ENCODE peak calls at places on chromosomes 16 and 17, in nine cellular contexts. Z, R, K, C, V, M, A, Q and N are unnamed samples. For H3K4me1, the result is how much of the 10 kb centered on the place peaks cover.

GRCh38 chr17:51046527-51047384 is 73.9 kb downstream of the SPAG9 start:
- DNase-seq in Q (no peak), A (no peak), C (no peak), R (no peak), M (no peak), K (peak), Z (no peak), V (peak), N (no peak)

GRCh38 chr17:28698253-28698941 is 13.3 kb downstream of the PROCA1 start:
- DNase-seq in V (no peak), C (peak), M (no peak), A (no peak), R (peak), Z (no peak), Q (no peak), K (no peak), N (no peak)

GRCh38 chr17:7064248-7064647 is 15.8 kb downstream of the CLEC10A start:
- DNase-seq in K (no peak), M (no peak), V (no peak), C (no peak), Z (no peak), R (no peak), A (no peak), Q (peak), N (no peak)

GRCh38 chr17:76989519-76989918 is 121.3 kb downstream of the MGAT5B start:
- DNase-seq in Z (no peak), Q (no peak), R (no peak), K (no peak), A (no peak), C (no peak), M (peak), V (no peak), N (no peak)

GRCh38 chr17:35877345-35878029 is 2.7 kb downstream of the CCL5 start:
- DNase-seq in R (no peak), V (no peak), K (no peak), M (no peak), A (no peak), Q (no peak), Z (no peak), C (no peak), N (no peak)

GRCh38 chr16:3274490-3274889 is 8.8 kb upstream of the ZNF263 start:
- DNase-seq in A (no peak), C (no peak), Q (no peak), Z (peak), M (no peak), K (no peak), R (no peak), V (no peak), N (no peak)

GRCh38 chr17:4998027-4998665 is 396 bp downstream of the KIF1C start:
- DNase-seq in R (peak), C (peak), M (peak), A (no peak), Z (no peak), V (peak), K (no peak), Q (peak), N (peak)

GRCh38 chr17:30236807-30237206 is 1.3 kb upstream of the SLC6A4 start:
- DNase-seq in V (peak), Q (peak), M (peak), Z (no peak), K (peak), R (peak), A (no peak), C (no peak), N (peak)

GRCh38 chr16:72787519-72788268 is 260.2 kb downstream of the ZFHX3 start:
- DNase-seq in C (peak), Z (no peak), A (peak), V (peak), R (no peak), Q (peak), M (peak), K (peak), N (peak)

GRCh38 chr17:21287703-21288449 is 3.4 kb downstream of the MAP2K3 start:
- DNase-seq in C (peak), K (peak), Z (peak), V (peak), M (peak), R (peak), A (peak), Q (peak), N (peak)

GRCh38 chr16:12093902-12094301 is 117.4 kb downstream of the SNX29 start:
- DNase-seq in M (no peak), A (no peak), Z (no peak), K (no peak), R (no peak), C (no peak), Q (no peak), V (no peak), N (no peak)

GRCh38 chr16:12096828-12097522 is 120.4 kb downstream of the SNX29 start:
- DNase-seq in A (no peak), M (peak), R (no peak), Q (no peak), V (no peak), K (no peak), C (no peak), Z (no peak), N (no peak)

GRCh38 chr16:12094537-12095265 is 118.2 kb downstream of the SNX29 start:
- DNase-seq in M (peak), Q (no peak), A (no peak), Z (no peak), K (no peak), R (no peak), C (no peak), V (no peak), N (no peak)

GRCh38 chr16:12096162-12096781 is 119.7 kb downstream of the SNX29 start:
- DNase-seq in V (peak), C (no peak), A (no peak), Q (no peak), Z (no peak), K (no peak), R (no peak), M (peak), N (no peak)

DNA sequence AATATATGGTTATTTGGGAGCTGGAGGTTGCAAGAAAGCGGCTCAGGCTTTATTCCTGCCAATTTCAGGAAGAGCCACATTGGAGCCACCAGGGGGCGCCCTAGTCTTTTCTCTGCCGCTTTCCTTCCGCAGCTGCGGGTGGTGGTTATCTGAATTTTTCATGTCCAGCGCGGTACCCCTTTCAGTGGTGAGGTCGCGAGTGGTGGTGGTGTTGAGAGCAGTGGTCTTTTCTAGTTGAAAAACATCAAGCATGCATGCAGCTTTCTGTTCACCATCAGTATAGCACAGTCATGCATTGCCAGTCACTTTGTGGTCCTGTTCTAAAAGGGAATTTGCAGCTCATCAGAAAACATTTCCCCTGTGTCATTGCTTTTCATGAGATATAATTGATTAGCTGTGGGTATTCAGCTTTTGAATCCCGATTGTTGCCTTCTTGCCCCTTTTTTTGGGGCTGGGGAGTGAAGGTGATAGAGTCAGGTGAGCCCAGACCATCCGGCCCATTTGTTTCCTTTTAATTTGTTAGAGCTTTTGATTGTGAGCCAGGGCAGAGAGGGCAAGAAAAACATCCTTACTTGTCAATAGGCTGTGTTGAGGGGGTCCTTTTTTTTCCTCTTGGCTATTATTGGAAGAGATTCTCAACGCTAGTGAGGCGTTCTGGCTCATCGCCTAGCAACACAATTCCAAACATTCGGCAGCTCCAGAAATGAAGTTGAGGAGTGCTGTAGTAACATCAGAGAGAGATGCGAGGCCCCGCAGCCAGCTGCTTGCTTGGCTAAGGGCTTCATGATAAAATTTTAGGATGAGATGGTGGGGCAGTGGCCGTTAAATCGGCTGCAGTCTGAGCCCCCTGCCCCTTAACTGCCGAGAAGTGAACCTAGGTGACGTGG is 119.0 kb downstream of the SNX29 start:
- DNase-seq in C (no peak), K (peak), R (peak), V (peak), M (peak), A (no peak), Z (no peak), Q (peak), N (peak)
- H3K4me1 ChIP-seq in C (under half), K (under half), R (under half), V (under half), M (under half), A (under half), Z (under half), Q (under half), N (under half)

DNA sequence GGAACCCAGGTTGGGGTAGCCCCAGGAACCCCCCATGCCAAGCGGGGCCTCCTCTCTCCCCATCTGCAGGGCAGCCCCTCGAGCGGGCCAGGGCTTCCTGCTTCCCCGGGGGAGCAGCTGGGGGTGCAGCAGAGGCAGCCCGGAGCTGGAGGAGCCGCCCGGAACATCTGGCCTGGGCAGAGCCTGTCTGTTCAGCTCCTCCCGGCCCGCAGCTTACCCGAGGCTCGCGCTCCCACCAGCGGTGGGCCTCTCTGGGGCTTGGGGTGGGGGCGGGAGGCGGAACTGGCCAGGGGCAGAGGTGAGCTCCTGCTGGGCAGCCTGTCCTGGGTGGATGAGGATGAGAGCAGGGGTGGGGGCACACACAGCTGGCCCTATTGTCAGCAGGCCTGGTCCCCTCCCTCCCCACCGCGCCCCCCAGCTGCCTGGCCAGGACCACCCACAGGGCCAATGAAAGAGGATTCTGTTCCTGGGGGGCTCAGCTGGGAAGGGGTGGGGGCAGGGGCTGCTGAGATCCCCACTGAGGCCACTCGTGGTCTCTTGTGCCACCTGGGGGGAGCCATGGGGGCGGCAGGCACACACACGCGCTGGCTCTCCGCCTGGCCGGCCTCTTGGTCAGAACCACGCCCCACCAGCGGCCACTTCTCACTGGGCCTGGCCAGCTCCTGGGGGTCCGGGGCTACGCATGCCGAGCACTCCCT is 34.7 kb downstream of the BAHCC1 start:
- DNase-seq in V (peak), C (no peak), Z (no peak), R (no peak), Q (peak), A (no peak), K (no peak), M (no peak), N (no peak)
- H3K4me1 ChIP-seq in V (under half), C (under half), Z (under half), R (half or more), Q (under half), A (under half), K (under half), M (under half), N (half or more)

DNA sequence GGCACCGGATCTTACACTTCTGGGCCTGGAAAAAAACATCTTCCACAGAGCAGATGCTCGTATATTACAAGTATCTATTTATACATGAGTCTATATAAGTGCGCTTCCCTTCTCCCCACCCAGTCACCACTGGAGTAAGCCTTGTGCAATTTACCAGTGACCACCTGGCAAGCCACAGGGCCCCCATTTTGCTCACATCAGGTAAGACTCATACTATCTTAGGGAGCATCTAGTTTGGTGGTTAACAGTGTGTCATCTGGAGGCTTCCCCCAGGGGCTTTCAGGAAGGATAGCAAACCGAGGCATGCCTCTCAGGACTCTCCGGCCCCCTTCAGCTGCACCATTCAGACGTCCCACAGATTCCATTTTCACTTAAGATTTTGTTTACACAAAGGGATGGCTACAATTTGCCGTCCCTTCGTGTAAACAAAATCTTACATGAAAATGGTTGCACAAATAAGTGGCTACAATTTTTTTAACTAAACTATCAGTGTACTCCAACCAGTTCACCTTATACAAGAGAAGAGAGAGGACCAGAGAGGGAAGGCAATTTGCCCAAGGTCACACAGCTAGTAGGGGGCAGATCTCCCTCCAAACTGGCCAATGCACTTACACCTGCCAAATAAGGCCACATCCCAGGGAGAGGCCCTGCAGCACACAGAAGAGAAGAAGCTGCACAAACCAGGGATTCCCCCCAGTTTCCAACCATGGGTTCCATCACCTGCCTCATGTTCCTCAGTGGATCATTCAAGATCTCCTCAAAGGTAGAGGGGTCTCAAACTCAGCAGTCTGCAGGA is 349.7 kb downstream of the SOX9 start:
- DNase-seq in V (no peak), C (no peak), M (no peak), R (no peak), Z (no peak), A (no peak), K (no peak), Q (no peak), N (no peak)
- H3K4me1 ChIP-seq in V (under half), C (half or more), M (under half), R (half or more), Z (under half), A (under half), K (under half), Q (under half), N (under half)

GRCh38 chr16:88380099-88380498 is 2.7 kb upstream of the ZNF469 start:
- DNase-seq in A (no peak), K (no peak), Q (no peak), M (no peak), C (no peak), Z (no peak), V (no peak), R (no peak), N (peak)
- H3K4me1 ChIP-seq in A (under half), K (under half), Q (under half), M (under half), C (under half), Z (under half), V (under half), R (under half), N (under half)